ENCODE peak calls at places on chromosome 14, in ten cellular contexts. T, G, F, S, K, E, C, B, H and A are unnamed samples.

GRCh38 chr14:93104961-93105360 is 10.8 kb downstream of the ITPK1 start:
- DNase-seq in T (no peak), G (peak; percentile 19), F (no peak), S (no peak), K (no peak), E (no peak), C (no peak), B (no peak), H (no peak), A (no peak)

GRCh38 chr14:68968051-68968450 is 11.1 kb downstream of the ACTN1 start:
- DNase-seq in T (no peak), G (no peak), F (no peak), S (no peak), K (no peak), E (no peak), C (peak; percentile 61), B (no peak), H (no peak), A (no peak)

GRCh38 chr14:42110167-42110566 is 503.5 kb downstream of the LRFN5 start:
- DNase-seq in T (peak; percentile 5), G (peak; percentile 40), F (no peak), S (no peak), K (no peak), E (peak; percentile 76), C (no peak), B (peak; percentile 9), H (peak; percentile 85), A (peak; percentile 15)

GRCh38 chr14:85254718-85255117 is 275.2 kb upstream of the FLRT2 start:
- DNase-seq in T (no peak), G (no peak), F (no peak), S (no peak), K (no peak), E (no peak), C (no peak), B (no peak), H (no peak), A (no peak)

GRCh38 chr14:37246427-37246829 is 48.7 kb downstream of the MIPOL1 start:
- DNase-seq in T (peak; percentile 25), G (peak; percentile 9), F (no peak), S (no peak), K (no peak), E (peak; percentile 73), C (no peak), B (no peak), H (peak; percentile 79), A (no peak)

GRCh38 chr14:52076334-52076733 is 7.5 kb upstream of the NID2 start:
- DNase-seq in T (no peak), G (no peak), F (peak; percentile 56), S (peak; percentile 38), K (no peak), E (peak; percentile 87), C (no peak), B (no peak), H (peak; percentile 93), A (no peak)

GRCh38 chr14:58513272-58513671 is 85.8 kb downstream of the KIAA0586 start:
- DNase-seq in T (no peak), G (no peak), F (no peak), S (no peak), K (no peak), E (no peak), C (no peak), B (no peak), H (no peak), A (no peak)

GRCh38 chr14:74875941-74876913 is at the start of gene PROX2:
- DNase-seq in T (no peak), G (peak; percentile 33), F (no peak), S (no peak), K (no peak), E (peak; percentile 38), C (no peak), B (peak; percentile 10), H (no peak), A (peak; percentile 17)

DNA sequence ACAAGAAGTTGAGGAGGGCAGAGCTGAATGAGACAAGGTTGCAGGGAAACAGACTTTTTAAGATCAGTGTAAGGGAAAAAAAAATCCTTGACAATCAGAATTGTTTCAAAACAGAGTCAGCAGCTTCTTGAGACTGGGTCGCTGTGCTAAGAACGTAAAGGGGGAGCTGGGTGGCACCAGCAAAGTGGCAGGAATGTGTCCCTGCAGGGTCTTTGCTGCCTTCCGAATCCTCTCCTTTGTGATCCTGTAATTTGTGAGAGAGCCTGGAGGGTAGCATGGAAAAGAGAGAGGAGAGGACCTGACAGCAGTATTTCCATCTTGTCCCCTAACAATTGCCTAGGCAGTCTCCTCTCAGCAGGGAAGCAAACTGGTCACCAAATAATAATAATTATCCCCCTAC is 472.8 kb downstream of the RGS6 start:
- DNase-seq in T (no peak), G (no peak), F (no peak), S (no peak), K (no peak), E (no peak), C (no peak), B (no peak), H (no peak), A (no peak)
- TF ChIP-seq CTCF in T (no peak), G (no peak), F (no peak), S (no peak), K (no peak), E (no peak), C (no peak), B (no peak), H (no peak), A (no peak)

GRCh38 chr14:31992051-31992450 is 85.1 kb upstream of the ARHGAP5 start:
- DNase-seq in T (no peak), G (no peak), F (no peak), S (no peak), K (no peak), E (peak; percentile 81), C (no peak), B (no peak), H (peak; percentile 92), A (no peak)

GRCh38 chr14:31990959-31991541 is 86.1 kb upstream of the ARHGAP5 start:
- DNase-seq in T (no peak), G (no peak), F (no peak), S (no peak), K (no peak), E (peak; percentile 7), C (no peak), B (no peak), H (peak; percentile 60), A (no peak)

GRCh38 chr14:31993521-31993941 is 83.6 kb upstream of the ARHGAP5 start:
- DNase-seq in T (no peak), G (no peak), F (no peak), S (no peak), K (no peak), E (peak; percentile 18), C (no peak), B (no peak), H (peak; percentile 7), A (no peak)

GRCh38 chr14:31998220-31998559 is 78.9 kb upstream of the ARHGAP5 start:
- DNase-seq in T (no peak), G (no peak), F (no peak), S (no peak), K (no peak), E (no peak), C (no peak), B (no peak), H (no peak), A (no peak)

DNA sequence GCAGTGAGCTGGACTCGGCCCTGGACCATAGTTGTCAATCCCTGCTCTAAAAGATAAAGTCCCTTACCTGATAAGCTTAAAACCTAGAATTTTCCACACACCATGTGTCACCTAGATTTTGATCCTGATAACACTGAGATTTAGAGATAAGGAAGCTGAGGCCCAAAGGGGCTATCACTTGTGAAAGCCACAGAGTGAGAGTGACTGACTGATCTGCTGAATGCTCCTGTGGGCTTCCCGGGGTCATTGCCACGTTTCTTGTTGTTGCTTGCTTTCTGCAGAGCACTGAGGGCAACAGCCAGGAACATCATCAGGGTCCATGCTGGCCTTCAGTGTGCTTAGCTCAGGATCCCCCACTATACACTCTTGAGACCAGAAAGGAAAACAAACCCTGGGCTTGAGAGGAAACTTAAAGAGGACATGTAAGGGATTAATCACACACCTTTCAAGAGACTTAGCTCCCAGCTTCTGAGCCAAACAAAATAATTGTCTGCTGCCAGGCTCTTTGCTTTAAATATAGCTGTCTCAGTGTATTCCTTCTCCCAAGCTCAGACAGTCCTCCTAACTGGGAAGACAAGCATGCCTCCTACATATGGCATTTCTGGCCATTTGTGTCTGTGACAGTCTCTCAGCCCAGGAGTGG is 82.6 kb upstream of the ARHGAP5 start:
- DNase-seq in T (no peak), G (no peak), F (no peak), S (no peak), K (no peak), E (peak; percentile 53), C (no peak), B (no peak), H (no peak), A (no peak)
- TF ChIP-seq CTCF in T (no peak), G (no peak), F (no peak), S (no peak), K (no peak), E (no peak), C (no peak), B (no peak), H (no peak), A (no peak)

DNA sequence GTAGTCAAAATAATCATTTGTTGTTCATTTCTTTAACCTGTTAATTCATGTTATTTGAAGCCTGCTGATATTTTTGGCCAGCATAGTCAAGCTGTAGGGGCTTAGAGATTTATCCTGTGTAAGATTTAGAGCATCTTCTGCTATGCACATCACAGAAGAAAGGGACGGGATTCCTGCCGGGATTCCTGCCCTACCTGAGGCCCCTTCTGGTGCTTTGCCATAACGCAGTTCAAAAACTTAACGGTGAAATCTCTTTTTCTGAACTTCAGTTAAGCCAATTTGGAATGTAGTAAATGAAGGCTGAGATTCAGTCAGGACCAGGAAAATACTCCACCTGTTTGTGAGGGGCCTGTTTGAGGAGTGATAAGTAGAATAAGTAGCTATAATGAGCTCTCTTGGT is 50.7 kb upstream of the TMEM260 start:
- DNase-seq in T (no peak), G (no peak), F (no peak), S (no peak), K (no peak), E (no peak), C (no peak), B (no peak), H (no peak), A (no peak)
- TF ChIP-seq CTCF in T (no peak), G (no peak), F (no peak), S (no peak), K (no peak), E (no peak), C (no peak), B (no peak), H (no peak), A (no peak)

GRCh38 chr14:100307215-100308111 is 1.2 kb upstream of the SLC25A29 start:
- DNase-seq in T (no peak), G (no peak), F (no peak), S (no peak), K (no peak), E (peak; percentile 21), C (no peak), B (peak; percentile 69), H (no peak), A (peak; percentile 47)

GRCh38 chr14:100306256-100306505 is at the start of gene SLC25A29:
- DNase-seq in T (no peak), G (no peak), F (no peak), S (no peak), K (no peak), E (no peak), C (no peak), B (no peak), H (no peak), A (no peak)

GRCh38 chr14:100308112-100308792 is 2.0 kb upstream of the SLC25A29 start:
- DNase-seq in T (peak; percentile 30), G (no peak), F (no peak), S (no peak), K (no peak), E (no peak), C (no peak), B (no peak), H (peak; percentile 42), A (no peak)

GRCh38 chr14:100305446-100306255 is 593 bp downstream of the SLC25A29 start:
- DNase-seq in T (peak; percentile 24), G (peak; percentile 46), F (no peak), S (no peak), K (no peak), E (no peak), C (no peak), B (peak; percentile 41), H (peak; percentile 11), A (peak; percentile 31)

GRCh38 chr14:100306506-100307214 is 416 bp upstream of the SLC25A29 start:
- DNase-seq in T (peak; percentile 87), G (peak; percentile 87), F (peak; percentile 88), S (peak; percentile 79), K (no peak), E (peak; percentile 72), C (no peak), B (peak; percentile 81), H (peak; percentile 89), A (peak; percentile 92)
- TF ChIP-seq CTCF in T (no peak), G (no peak), F (no peak), S (no peak), K (no peak), E (no peak), C (peak; percentile 34), B (no peak), H (no peak), A (no peak)